ENCODE peak calls at places on chromosomes 2 and 18, in four cellular contexts. A is mesendoderm, V is IMR-90, I is mesenchymal stem cell. R is an unnamed sample.

GRCh38 chr2:48127612-48128191 is 221.4 kb upstream of the FBXO11 start:
- DNase-seq in I (no peak), V (no peak), A (no peak), R (no peak)

GRCh38 chr2:197784956-197785941 is at the start of gene BOLL:
- DNase-seq in I (no peak), V (no peak), A (no peak), R (peak)

GRCh38 chr2:39741871-39742270 is 37.2 kb downstream of the THUMPD2 start:
- DNase-seq in A (no peak), I (no peak), V (peak), R (no peak)

GRCh38 chr2:38315707-38316333 is 61.3 kb downstream of the ATL2 start:
- DNase-seq in I (peak), A (peak), V (peak), R (no peak)

GRCh38 chr2:30860003-30860402 is 52.8 kb upstream of the CAPN13 start:
- DNase-seq in A (no peak), V (no peak), I (no peak), R (no peak)

GRCh38 chr2:2646312-2647051 is 315.4 kb upstream of the MYT1L start:
- DNase-seq in A (peak), I (no peak), V (no peak), R (no peak)

GRCh38 chr2:157901325-157901724 is 25.2 kb upstream of the ACVR1 start:
- DNase-seq in I (no peak), A (peak), V (no peak), R (no peak)

GRCh38 chr18:37385846-37386435 is 179.7 kb downstream of the CELF4 start:
- DNase-seq in A (no peak), V (peak), I (peak), R (no peak)

GRCh38 chr2:160576054-160576499 is 82.5 kb upstream of the RBMS1 start:
- DNase-seq in V (peak), A (no peak), I (peak), R (no peak)

GRCh38 chr2:189013677-189014380 is 39.7 kb downstream of the COL3A1 start:
- DNase-seq in I (peak), V (peak), A (no peak), R (no peak)

GRCh38 chr18:48408727-48409590 is at the start of gene ZBTB7C:
- DNase-seq in V (no peak), I (peak), A (peak), R (no peak)

GRCh38 chr2:100820346-100821254 is 661 bp downstream of the NPAS2 start:
- DNase-seq in A (no peak), I (peak), V (no peak), R (no peak)

GRCh38 chr2:633371-633770 is 43.8 kb downstream of the TMEM18 start:
- DNase-seq in A (no peak), I (no peak), V (no peak), R (no peak)

GRCh38 chr18:69838620-69839411 is 108.9 kb downstream of the CD226 start:
- DNase-seq in A (peak), I (no peak), V (no peak), R (peak)

GRCh38 chr2:112026509-112026908 is 28.6 kb upstream of the TMEM87B start:
- DNase-seq in I (no peak), V (no peak), A (no peak), R (no peak)

GRCh38 chr2:6214471-6214870 is 522.3 kb downstream of the SOX11 start:
- DNase-seq in A (peak), V (no peak), I (no peak), R (peak)

GRCh38 chr2:46893231-46893943 is 22.2 kb downstream of the MCFD2 start:
- DNase-seq in V (peak), A (no peak), I (peak), R (no peak)

GRCh38 chr2:230968921-230969672 is 26.8 kb upstream of the SPATA3 start:
- DNase-seq in I (no peak), A (no peak), V (no peak), R (no peak)

GRCh38 chr2:230961091-230961491 is 34.8 kb upstream of the SPATA3 start:
- DNase-seq in A (peak), I (no peak), V (no peak), R (no peak)

GRCh38 chr2:230960026-230960425 is 35.0 kb upstream of the GPR55 start:
- DNase-seq in I (no peak), V (no peak), A (no peak), R (no peak)

GRCh38 chr2:230967113-230967512 is 28.8 kb upstream of the SPATA3 start:
- DNase-seq in V (no peak), I (no peak), A (no peak), R (no peak)

DNA sequence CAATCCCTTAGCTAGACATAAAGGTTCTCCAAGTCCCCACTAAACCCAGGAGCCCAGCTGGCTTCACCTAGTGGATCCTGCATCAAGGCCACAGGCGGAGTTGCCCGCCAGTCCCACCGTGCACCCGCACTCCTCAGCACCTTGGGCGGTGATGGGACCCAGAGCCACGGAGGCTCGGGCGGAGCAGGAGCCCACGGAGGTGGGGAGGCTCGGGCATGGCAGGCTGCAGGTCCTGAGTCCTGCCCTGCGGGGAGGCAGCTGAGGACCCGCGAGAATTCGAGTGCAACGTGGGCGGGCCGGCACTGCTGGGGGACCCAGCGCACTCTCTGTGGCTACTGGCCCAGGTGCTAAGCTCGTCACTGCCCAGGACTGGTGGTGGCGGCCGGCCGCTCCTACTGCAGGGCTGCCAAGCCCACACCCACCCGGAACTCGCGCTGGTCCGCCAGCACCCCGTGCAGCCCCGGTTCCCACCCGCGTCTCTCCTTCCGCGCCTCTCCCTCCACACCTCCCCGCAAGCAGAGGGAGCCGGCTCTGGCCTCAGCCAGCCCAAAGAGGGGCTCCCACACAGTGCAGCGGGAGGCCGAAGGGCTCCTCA is 31.7 kb upstream of the SPATA3 start:
- DNase-seq in V (no peak), A (no peak), I (no peak), R (no peak)
- H3K23ac ChIP-seq in V (no peak), A (no peak), I (no peak), R (no peak)

GRCh38 chr2:110866036-110866435 is 133.7 kb downstream of the ACOXL start:
- DNase-seq in V (no peak), I (no peak), A (no peak), R (no peak)
- H3K23ac ChIP-seq in V (no peak), I (no peak), A (no peak), R (no peak)

GRCh38 chr2:118089015-118089800 is 937 bp downstream of the INSIG2 start:
- DNase-seq in V (peak), A (peak), I (peak), R (no peak)

GRCh38 chr2:118090387-118091139 is 2.3 kb downstream of the INSIG2 start:
- DNase-seq in V (no peak), I (no peak), A (no peak), R (no peak)

GRCh38 chr2:118088051-118089014 is at the start of gene INSIG2:
- DNase-seq in A (peak), I (peak), V (peak), R (peak)

GRCh38 chr2:118094503-118094902 is 6.2 kb downstream of the INSIG2 start:
- DNase-seq in A (no peak), V (no peak), I (no peak), R (no peak)

DNA sequence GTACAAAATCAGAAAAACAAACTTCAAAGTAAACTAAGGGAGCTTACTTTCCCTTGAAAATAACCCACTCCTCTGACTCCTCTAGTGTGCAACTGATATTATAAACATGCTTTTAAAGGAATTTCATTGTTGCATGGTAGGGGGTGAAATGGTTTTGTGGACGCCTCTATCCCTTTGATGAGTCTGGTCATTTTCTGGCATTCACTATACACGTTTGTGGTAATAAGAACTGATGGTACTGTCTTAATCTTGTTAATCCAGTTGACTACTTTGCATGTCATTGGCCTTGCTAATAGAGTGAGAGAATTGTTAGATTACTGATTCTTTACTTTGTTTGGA is 2.8 kb downstream of the INSIG2 start:
- DNase-seq in I (no peak), A (no peak), V (no peak), R (no peak)
- H3K23ac ChIP-seq in I (no peak), A (no peak), V (no peak), R (no peak)

GRCh38 chr2:172082105-172082943 is 3.0 kb upstream of the DLX1 start:
- DNase-seq in A (peak), I (no peak), V (no peak), R (no peak)
- H3K23ac ChIP-seq in A (no peak), I (no peak), V (no peak), R (no peak)

GRCh38 chr2:113755690-113756063 is 765 bp downstream of the SLC35F5 start:
- DNase-seq in V (peak), I (peak), A (no peak), R (no peak)

GRCh38 chr2:113754160-113754559 is 2.3 kb downstream of the SLC35F5 start:
- DNase-seq in V (no peak), I (no peak), A (no peak), R (no peak)

GRCh38 chr2:113754989-113755689 is 1.3 kb downstream of the SLC35F5 start:
- DNase-seq in I (peak), A (no peak), V (no peak), R (no peak)

GRCh38 chr2:113757059-113757657 is 716 bp upstream of the SLC35F5 start:
- DNase-seq in I (no peak), V (no peak), A (no peak), R (no peak)

GRCh38 chr2:113756088-113757058 is at the start of gene SLC35F5:
- DNase-seq in I (peak), V (peak), A (peak), R (peak)
- H3K23ac ChIP-seq in I (peak), V (peak), A (peak), R (no peak)

DNA sequence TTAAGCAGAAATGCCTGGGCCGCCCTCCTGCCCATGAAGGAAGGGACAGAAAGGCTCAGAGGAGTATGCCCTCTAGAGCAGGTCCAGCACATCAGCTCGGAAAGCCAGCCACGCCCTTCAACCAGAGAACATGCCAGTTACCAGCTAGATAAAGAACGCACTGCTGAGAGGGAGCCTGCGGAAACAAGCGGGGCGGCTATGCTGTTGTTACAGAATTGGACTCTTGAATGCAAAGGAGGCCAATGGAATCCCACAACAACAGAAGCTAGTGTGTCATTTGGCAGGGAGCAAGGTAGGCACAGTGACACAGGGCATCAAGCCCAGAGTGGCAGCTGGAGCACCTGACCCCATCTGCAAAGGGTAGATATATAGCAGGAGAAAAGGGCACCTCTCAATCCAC is 242.9 kb upstream of the ID2 start:
- DNase-seq in I (no peak), A (no peak), V (no peak), R (no peak)
- H3K23ac ChIP-seq in I (no peak), A (no peak), V (no peak), R (no peak)

GRCh38 chr2:11343344-11343625 is 1.2 kb downstream of the ROCK2 start:
- DNase-seq in A (no peak), V (no peak), I (no peak), R (no peak)

GRCh38 chr2:11346129-11346528 is 1.7 kb upstream of the ROCK2 start:
- DNase-seq in V (no peak), I (no peak), A (peak), R (no peak)

GRCh38 chr2:11343626-11344341 is 652 bp downstream of the ROCK2 start:
- DNase-seq in I (peak), V (peak), A (peak), R (peak)

GRCh38 chr2:11344342-11344955 is at the start of gene ROCK2:
- DNase-seq in I (peak), V (peak), A (peak), R (peak)

DNA sequence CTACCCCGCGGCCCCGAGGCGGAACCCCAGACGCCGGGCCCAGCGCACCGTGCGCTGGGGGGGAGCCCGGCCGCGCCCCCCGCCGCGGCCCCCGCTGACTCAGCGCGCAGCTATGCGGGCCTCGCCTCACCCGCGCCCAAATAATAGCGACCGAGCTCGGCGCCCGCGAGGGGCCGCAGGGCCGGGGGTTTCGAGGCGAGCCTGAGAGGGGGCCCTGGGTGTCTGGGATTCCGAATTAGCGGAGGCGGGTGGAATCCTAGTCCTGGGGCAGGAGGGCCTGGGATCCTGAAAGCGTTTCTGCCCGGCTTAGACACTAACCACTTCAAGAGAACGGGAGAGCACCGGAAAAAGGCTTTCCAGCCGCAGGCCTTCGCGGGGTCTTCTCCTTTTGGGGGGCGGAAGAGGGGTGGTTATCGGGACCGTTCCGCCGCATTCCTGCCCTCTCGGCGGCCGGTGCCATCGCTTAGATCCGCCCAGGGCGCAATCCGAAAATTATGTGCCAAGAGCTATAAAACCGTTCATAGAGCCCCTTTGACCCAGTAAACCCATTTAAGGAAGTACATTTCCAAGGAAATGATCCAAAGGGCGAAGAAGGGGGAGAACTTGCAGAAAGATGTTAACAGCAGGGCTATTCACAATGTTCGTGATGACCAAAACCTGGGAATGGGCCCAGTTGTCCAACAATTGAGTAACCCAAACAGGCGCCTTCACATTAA is 678 bp upstream of the ROCK2 start:
- DNase-seq in A (peak), V (peak), I (peak), R (no peak)
- H3K23ac ChIP-seq in A (no peak), V (peak), I (peak), R (no peak)

DNA sequence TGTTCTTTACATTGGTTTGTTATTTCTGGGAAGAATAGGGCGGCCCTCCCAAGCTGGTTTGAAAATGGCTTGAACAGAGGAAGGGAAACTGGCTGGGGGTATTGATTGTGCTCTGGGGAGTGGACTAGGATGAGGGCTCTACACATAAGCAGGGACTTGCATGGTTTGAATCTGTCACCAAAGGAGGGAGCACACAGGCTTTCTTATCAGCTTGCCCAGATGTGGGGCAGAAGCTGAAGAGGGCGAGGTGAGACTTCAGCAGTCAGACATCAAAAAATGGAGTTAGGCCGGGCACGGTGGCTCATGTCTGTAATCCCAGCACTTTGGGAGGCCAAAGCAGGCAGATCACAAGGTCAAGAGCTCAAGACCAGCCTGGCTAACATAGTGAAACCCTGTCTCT is 7.2 kb upstream of the RAB12 start:
- DNase-seq in A (no peak), V (no peak), I (no peak), R (no peak)
- H3K23ac ChIP-seq in A (no peak), V (no peak), I (no peak), R (no peak)

GRCh38 chr2:73114273-73114867 is 1.6 kb upstream of the RAB11FIP5 start:
- DNase-seq in A (no peak), I (peak), V (peak), R (no peak)

GRCh38 chr2:73112026-73112912 is 479 bp downstream of the RAB11FIP5 start:
- DNase-seq in V (peak), I (peak), A (peak), R (peak)

GRCh38 chr2:73111300-73112025 is 1.3 kb downstream of the RAB11FIP5 start:
- DNase-seq in V (no peak), I (peak), A (peak), R (peak)

GRCh38 chr2:73113634-73113958 is 848 bp upstream of the RAB11FIP5 start:
- DNase-seq in A (no peak), I (no peak), V (no peak), R (no peak)

DNA sequence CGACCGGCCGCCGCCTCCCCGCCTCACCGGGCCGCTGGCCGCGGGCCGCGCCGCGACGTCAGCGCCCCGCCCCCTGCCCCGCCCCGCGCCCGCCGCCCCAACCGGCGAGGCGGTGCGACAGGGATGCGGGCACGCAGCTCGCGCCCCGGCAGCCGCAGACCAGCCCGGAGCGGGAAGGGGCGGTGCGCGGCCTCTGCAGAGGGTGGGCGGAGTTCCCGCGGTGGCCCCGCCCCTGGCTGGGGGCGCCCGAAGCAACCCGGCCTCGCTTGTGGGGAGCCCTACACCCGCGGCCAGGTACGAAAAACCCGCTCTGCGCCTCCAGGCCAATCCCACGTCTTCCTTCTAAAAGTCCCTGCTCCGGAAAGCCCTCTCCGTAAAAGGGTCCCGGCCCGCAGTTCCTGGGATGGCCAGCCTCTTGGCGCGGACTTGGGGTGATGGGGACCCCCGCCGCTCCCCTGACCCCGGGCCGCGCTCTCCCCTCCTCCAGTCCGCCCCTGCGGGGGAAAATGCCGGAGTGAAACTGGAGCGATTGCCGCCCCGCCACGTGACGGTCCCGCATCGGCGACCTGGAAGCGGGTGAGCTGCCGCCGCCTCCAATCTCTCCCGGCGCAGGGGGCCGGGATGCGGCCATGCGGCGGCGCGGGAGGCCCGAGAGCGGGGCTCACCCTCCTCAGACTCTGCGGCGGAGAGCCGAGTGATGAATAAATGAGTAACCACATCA is at the start of gene RAB11FIP5:
- DNase-seq in I (peak), V (peak), A (peak), R (peak)
- H3K23ac ChIP-seq in I (peak), V (peak), A (no peak), R (no peak)